ENCODE peak calls at places on chromosomes 6 and 20, in ten cellular contexts. One of them, this sample, is unnamed.

GRCh38 chr6:52420668-52421358 is 671 bp downstream of the EFHC1 start:
- DNase-seq in ELR: peak
- DNase-seq in EL: peak
- DNase-seq in HAP-1: peak
- DNase-seq in LHCN-M2: peak
- DNase-seq in GM13977: no peak
- DNase-seq in NCI-H2029: peak
- DNase-seq in T-cell: no peak
- DNase-seq in HS-27A: no peak
- DNase-seq in CD4-positive, alpha-beta T cell: no peak
- DNase-seq in this sample: peak

GRCh38 chr20:329851-330232 is 4.5 kb downstream of the SOX12 start:
- DNase-seq in T-cell: no peak
- DNase-seq in CD4-positive, alpha-beta T cell: no peak
- DNase-seq in EL: no peak
- DNase-seq in ELR: no peak
- DNase-seq in GM13977: no peak
- DNase-seq in LHCN-M2: no peak
- DNase-seq in HAP-1: no peak
- DNase-seq in HS-27A: no peak
- DNase-seq in NCI-H2029: peak
- DNase-seq in this sample: no peak

GRCh38 chr6:31474871-31475286 is 23.1 kb upstream of the MICB start:
- DNase-seq in HS-27A: no peak
- DNase-seq in HAP-1: peak
- DNase-seq in EL: no peak
- DNase-seq in T-cell: no peak
- DNase-seq in CD4-positive, alpha-beta T cell: no peak
- DNase-seq in ELR: no peak
- DNase-seq in NCI-H2029: no peak
- DNase-seq in LHCN-M2: no peak
- DNase-seq in GM13977: no peak
- DNase-seq in this sample: no peak

GRCh38 chr20:676315-676937 is 824 bp upstream of the SCRT2 start:
- DNase-seq in T-cell: no peak
- DNase-seq in GM13977: no peak
- DNase-seq in EL: no peak
- DNase-seq in NCI-H2029: no peak
- DNase-seq in CD4-positive, alpha-beta T cell: no peak
- DNase-seq in ELR: no peak
- DNase-seq in HS-27A: no peak
- DNase-seq in HAP-1: no peak
- DNase-seq in LHCN-M2: no peak
- DNase-seq in this sample: no peak

GRCh38 chr6:80547827-80548226 is 441.4 kb downstream of the BCKDHB start:
- DNase-seq in HAP-1: no peak
- DNase-seq in NCI-H2029: no peak
- DNase-seq in HS-27A: peak
- DNase-seq in GM13977: no peak
- DNase-seq in LHCN-M2: peak
- DNase-seq in EL: peak
- DNase-seq in CD4-positive, alpha-beta T cell: no peak
- DNase-seq in ELR: peak
- DNase-seq in T-cell: no peak
- DNase-seq in this sample: peak

GRCh38 chr6:39196648-39197047 is 32.6 kb downstream of the KCNK5 start:
- DNase-seq in NCI-H2029: no peak
- DNase-seq in CD4-positive, alpha-beta T cell: no peak
- DNase-seq in LHCN-M2: no peak
- DNase-seq in T-cell: no peak
- DNase-seq in ELR: no peak
- DNase-seq in HS-27A: no peak
- DNase-seq in HAP-1: no peak
- DNase-seq in EL: no peak
- DNase-seq in GM13977: no peak
- DNase-seq in this sample: peak

GRCh38 chr6:44624226-44624625 is 236.7 kb downstream of the CDC5L start:
- DNase-seq in CD4-positive, alpha-beta T cell: no peak
- DNase-seq in HS-27A: no peak
- DNase-seq in NCI-H2029: no peak
- DNase-seq in GM13977: no peak
- DNase-seq in HAP-1: no peak
- DNase-seq in ELR: no peak
- DNase-seq in EL: no peak
- DNase-seq in LHCN-M2: no peak
- DNase-seq in T-cell: no peak
- DNase-seq in this sample: no peak

GRCh38 chr6:53124131-53124800 is 24.4 kb downstream of the GCM1 start:
- DNase-seq in T-cell: no peak
- DNase-seq in LHCN-M2: no peak
- DNase-seq in HAP-1: no peak
- DNase-seq in CD4-positive, alpha-beta T cell: no peak
- DNase-seq in NCI-H2029: no peak
- DNase-seq in EL: no peak
- DNase-seq in HS-27A: no peak
- DNase-seq in GM13977: no peak
- DNase-seq in ELR: no peak
- DNase-seq in this sample: no peak

GRCh38 chr20:52340036-52340634 is 148.6 kb upstream of the ZFP64 start:
- DNase-seq in EL: peak
- DNase-seq in T-cell: no peak
- DNase-seq in ELR: peak
- DNase-seq in LHCN-M2: peak
- DNase-seq in CD4-positive, alpha-beta T cell: no peak
- DNase-seq in GM13977: no peak
- DNase-seq in HS-27A: peak
- DNase-seq in NCI-H2029: peak
- DNase-seq in HAP-1: peak
- DNase-seq in this sample: peak

GRCh38 chr6:31580807-31581437 is 1.3 kb downstream of the LTB start:
- DNase-seq in T-cell: peak
- DNase-seq in HAP-1: peak
- DNase-seq in GM13977: peak
- DNase-seq in LHCN-M2: peak
- DNase-seq in NCI-H2029: peak
- DNase-seq in CD4-positive, alpha-beta T cell: peak
- DNase-seq in EL: peak
- DNase-seq in HS-27A: no peak
- DNase-seq in ELR: peak
- DNase-seq in this sample: peak

GRCh38 chr20:46494077-46494476 is 19.3 kb downstream of the ZNF334 start:
- DNase-seq in HAP-1: no peak
- DNase-seq in ELR: no peak
- DNase-seq in GM13977: no peak
- DNase-seq in CD4-positive, alpha-beta T cell: no peak
- DNase-seq in HS-27A: no peak
- DNase-seq in EL: no peak
- DNase-seq in NCI-H2029: peak
- DNase-seq in LHCN-M2: no peak
- DNase-seq in T-cell: no peak
- DNase-seq in this sample: no peak

GRCh38 chr6:3876131-3876530 is 27.0 kb downstream of the FAM50B start:
- DNase-seq in EL: no peak
- DNase-seq in HS-27A: no peak
- DNase-seq in LHCN-M2: peak
- DNase-seq in NCI-H2029: no peak
- DNase-seq in GM13977: no peak
- DNase-seq in T-cell: no peak
- DNase-seq in HAP-1: no peak
- DNase-seq in CD4-positive, alpha-beta T cell: no peak
- DNase-seq in ELR: no peak
- DNase-seq in this sample: no peak

GRCh38 chr6:132830236-132830799 is 15.9 kb downstream of the RPS12 start:
- DNase-seq in T-cell: no peak
- DNase-seq in ELR: peak
- DNase-seq in HAP-1: peak
- DNase-seq in LHCN-M2: peak
- DNase-seq in GM13977: peak
- DNase-seq in HS-27A: no peak
- DNase-seq in CD4-positive, alpha-beta T cell: no peak
- DNase-seq in NCI-H2029: no peak
- DNase-seq in EL: peak
- DNase-seq in this sample: peak

GRCh38 chr6:128491041-128491642 is 29.3 kb downstream of the PTPRK start:
- DNase-seq in T-cell: no peak
- DNase-seq in GM13977: no peak
- DNase-seq in HS-27A: no peak
- DNase-seq in ELR: no peak
- DNase-seq in NCI-H2029: no peak
- DNase-seq in HAP-1: peak
- DNase-seq in LHCN-M2: peak
- DNase-seq in CD4-positive, alpha-beta T cell: no peak
- DNase-seq in EL: no peak
- DNase-seq in this sample: no peak

GRCh38 chr6:38269773-38270172 is 370.0 kb downstream of the BTBD9 start:
- DNase-seq in LHCN-M2: peak
- DNase-seq in EL: no peak
- DNase-seq in HAP-1: no peak
- DNase-seq in GM13977: no peak
- DNase-seq in T-cell: no peak
- DNase-seq in CD4-positive, alpha-beta T cell: no peak
- DNase-seq in HS-27A: no peak
- DNase-seq in NCI-H2029: no peak
- DNase-seq in ELR: no peak
- DNase-seq in this sample: no peak

GRCh38 chr6:42088101-42088591 is 37.8 kb downstream of the TAF8 start:
- DNase-seq in EL: peak
- DNase-seq in GM13977: no peak
- DNase-seq in LHCN-M2: peak
- DNase-seq in T-cell: no peak
- DNase-seq in HS-27A: peak
- DNase-seq in ELR: peak
- DNase-seq in NCI-H2029: no peak
- DNase-seq in CD4-positive, alpha-beta T cell: no peak
- DNase-seq in HAP-1: no peak
- DNase-seq in this sample: peak

GRCh38 chr6:84762941-84763396 is 1.4 kb downstream of the TBX18 start:
- DNase-seq in T-cell: no peak
- DNase-seq in ELR: peak
- DNase-seq in GM13977: no peak
- DNase-seq in HAP-1: no peak
- DNase-seq in NCI-H2029: no peak
- DNase-seq in HS-27A: no peak
- DNase-seq in CD4-positive, alpha-beta T cell: no peak
- DNase-seq in LHCN-M2: no peak
- DNase-seq in EL: no peak
- DNase-seq in this sample: no peak

GRCh38 chr6:161211380-161212035 is 62.4 kb downstream of the AGPAT4 start:
- DNase-seq in GM13977: no peak
- DNase-seq in T-cell: no peak
- DNase-seq in CD4-positive, alpha-beta T cell: no peak
- DNase-seq in LHCN-M2: peak
- DNase-seq in HAP-1: no peak
- DNase-seq in HS-27A: no peak
- DNase-seq in EL: no peak
- DNase-seq in NCI-H2029: no peak
- DNase-seq in ELR: peak
- DNase-seq in this sample: no peak

GRCh38 chr6:95819461-95819860 is 196.3 kb upstream of the FUT9 start:
- DNase-seq in HS-27A: no peak
- DNase-seq in ELR: no peak
- DNase-seq in EL: no peak
- DNase-seq in HAP-1: no peak
- DNase-seq in T-cell: no peak
- DNase-seq in CD4-positive, alpha-beta T cell: no peak
- DNase-seq in LHCN-M2: no peak
- DNase-seq in NCI-H2029: no peak
- DNase-seq in GM13977: no peak
- DNase-seq in this sample: no peak

GRCh38 chr6:158818580-158819212 is 472 bp downstream of the EZR start:
- DNase-seq in T-cell: peak
- DNase-seq in CD4-positive, alpha-beta T cell: peak
- DNase-seq in LHCN-M2: peak
- DNase-seq in HAP-1: peak
- DNase-seq in HS-27A: no peak
- DNase-seq in GM13977: peak
- DNase-seq in NCI-H2029: peak
- DNase-seq in EL: peak
- DNase-seq in ELR: peak
- DNase-seq in this sample: peak

GRCh38 chr6:83231146-83231545 is 38.0 kb downstream of the RWDD2A start:
- DNase-seq in NCI-H2029: no peak
- DNase-seq in GM13977: no peak
- DNase-seq in HS-27A: no peak
- DNase-seq in LHCN-M2: no peak
- DNase-seq in EL: peak
- DNase-seq in ELR: no peak
- DNase-seq in CD4-positive, alpha-beta T cell: no peak
- DNase-seq in T-cell: no peak
- DNase-seq in HAP-1: no peak
- DNase-seq in this sample: no peak

GRCh38 chr20:17558154-17558940 is 11.5 kb upstream of the DSTN start:
- DNase-seq in T-cell: no peak
- DNase-seq in NCI-H2029: peak
- DNase-seq in EL: peak
- DNase-seq in LHCN-M2: peak
- DNase-seq in ELR: peak
- DNase-seq in CD4-positive, alpha-beta T cell: no peak
- DNase-seq in HS-27A: peak
- DNase-seq in HAP-1: no peak
- DNase-seq in GM13977: no peak
- DNase-seq in this sample: peak